ENCODE peak calls at places on chromosomes 4 and X, in four cellular contexts. M, E, U and X are unnamed samples.

GRCh38 chrX:154804957-154805695 is at the start of gene MPP1:
- DNase-seq in M (peak), E (peak), U (peak), X (peak)

GRCh38 chr4:169440446-169440845 is 169.7 kb upstream of the SH3RF1 start:
- DNase-seq in E (no peak), M (no peak), U (no peak), X (no peak)

GRCh38 chrX:19748898-19749680 is 138.3 kb downstream of the SH3KBP1 start:
- DNase-seq in E (no peak), U (no peak), M (no peak), X (no peak)

GRCh38 chrX:30948626-30949025 is 59.6 kb upstream of the TAB3 start:
- DNase-seq in M (no peak), E (no peak), U (no peak), X (no peak)

GRCh38 chr4:152605641-152606304 is 69.9 kb upstream of the FBXW7 start:
- DNase-seq in E (peak), M (peak), U (peak), X (peak)

GRCh38 chr4:45345551-45345950 is 619.2 kb upstream of the GNPDA2 start:
- DNase-seq in M (no peak), U (no peak), E (no peak), X (no peak)

GRCh38 chrX:46759645-46759974 is 692 bp upstream of the SLC9A7 start:
- DNase-seq in M (no peak), E (no peak), U (no peak), X (peak)

GRCh38 chr4:11585506-11585905 is 156.8 kb upstream of the HS3ST1 start:
- DNase-seq in E (no peak), U (peak), M (no peak), X (peak)

GRCh38 chr4:123304151-123305021 is 92.2 kb upstream of the SPRY1 start:
- DNase-seq in M (no peak), U (peak), E (no peak), X (no peak)

GRCh38 chrX:32408389-32408788 is 803.0 kb downstream of the DMD start:
- DNase-seq in U (peak), E (no peak), M (no peak), X (peak)